ENCODE peak calls at places on chromosomes 13 and 19, in ten cellular contexts. J, C, P, V, Z, L, G, H, U and X are unnamed samples.

GRCh38 chr19:50431343-50432220 is 1.1 kb upstream of the MYBPC2 start:
- DNase-seq in J (peak), P (peak), L (peak), C (peak), G (peak), H (peak), Z (peak), U (peak), V (peak), X (peak)

GRCh38 chr19:46413262-46414031 is at the start of gene CCDC8:
- DNase-seq in L (peak), J (peak), G (peak), H (peak), C (peak), U (peak), V (no peak), Z (peak), P (peak), X (no peak)

GRCh38 chr13:75372517-75372916 is 109.5 kb downstream of the TBC1D4 start:
- DNase-seq in J (no peak), U (peak), V (no peak), L (no peak), H (peak), G (peak), C (no peak), Z (no peak), P (peak), X (peak)

GRCh38 chr19:39325778-39326680 is 5.4 kb upstream of the LRFN1 start:
- DNase-seq in H (no peak), P (peak), U (peak), L (no peak), C (no peak), J (no peak), Z (no peak), G (no peak), V (no peak), X (no peak)

GRCh38 chr19:40743926-40744325 is 6.4 kb downstream of the ACTMAP start:
- DNase-seq in J (no peak), Z (no peak), G (no peak), L (no peak), H (no peak), U (no peak), P (no peak), C (no peak), V (no peak), X (no peak)

GRCh38 chr19:17409990-17410389 is 4.6 kb upstream of the BST2 start:
- DNase-seq in U (no peak), L (no peak), H (no peak), P (peak), V (no peak), G (no peak), Z (no peak), J (no peak), C (no peak), X (no peak)

GRCh38 chr13:19601749-19602725 is 31.4 kb upstream of the MPHOSPH8 start:
- DNase-seq in H (peak), V (no peak), P (peak), U (no peak), G (peak), J (peak), L (peak), C (no peak), Z (no peak), X (peak)

GRCh38 chr13:92188574-92188973 is 790.2 kb downstream of the GPC5 start:
- DNase-seq in V (no peak), Z (no peak), G (no peak), L (no peak), H (no peak), U (no peak), J (no peak), C (no peak), P (no peak), X (no peak)

GRCh38 chr13:73341748-73342147 is 282.9 kb downstream of the KLF5 start:
- DNase-seq in H (no peak), P (peak), J (peak), C (no peak), U (peak), V (no peak), G (no peak), Z (no peak), L (no peak), X (no peak)

GRCh38 chr13:38688674-38689073 is 1.8 kb downstream of the FREM2 start:
- DNase-seq in L (no peak), P (no peak), G (no peak), U (no peak), C (no peak), V (no peak), Z (no peak), H (no peak), J (no peak), X (no peak)

GRCh38 chr13:39602614-39603366 is at the start of gene LHFPL6:
- DNase-seq in U (peak), V (peak), P (peak), H (peak), C (peak), L (peak), J (peak), G (peak), Z (peak), X (peak)

GRCh38 chr13:25267715-25268114 is 19.6 kb downstream of the MTMR6 start:
- DNase-seq in Z (no peak), H (no peak), C (no peak), J (peak), U (no peak), P (peak), V (no peak), L (no peak), G (no peak), X (no peak)

GRCh38 chr19:16850133-16850532 is 20.9 kb downstream of the SIN3B start:
- DNase-seq in Z (no peak), J (peak), H (no peak), U (no peak), C (peak), G (no peak), P (peak), V (no peak), L (no peak), X (no peak)

GRCh38 chr19:44723952-44724319 is 24.6 kb upstream of the BCL3 start:
- DNase-seq in Z (peak), L (peak), C (peak), V (peak), U (peak), P (peak), J (peak), H (peak), G (peak), X (peak)

GRCh38 chr13:28568286-28568685 is 73.4 kb upstream of the FLT1 start:
- DNase-seq in C (peak), J (peak), G (peak), H (no peak), Z (no peak), P (peak), U (no peak), V (peak), L (peak), X (no peak)

GRCh38 chr13:112726018-112726767 is 36.4 kb downstream of the ATP11A start:
- DNase-seq in G (no peak), L (no peak), J (no peak), V (no peak), C (no peak), H (no peak), U (no peak), Z (no peak), P (no peak), X (no peak)

GRCh38 chr13:20105161-20105689 is 55.6 kb downstream of the GJA3 start:
- DNase-seq in J (no peak), L (no peak), P (no peak), C (no peak), U (no peak), V (no peak), G (no peak), H (no peak), Z (no peak), X (no peak)

GRCh38 chr19:14450168-14450874 is 17.2 kb downstream of the PKN1 start:
- DNase-seq in J (no peak), G (peak), H (no peak), L (no peak), U (peak), P (no peak), C (no peak), Z (no peak), V (no peak), X (peak)

GRCh38 chr13:92719868-92720267 is 506.7 kb upstream of the GPC6 start:
- DNase-seq in H (no peak), J (no peak), C (no peak), P (no peak), L (no peak), U (no peak), V (no peak), G (no peak), Z (no peak), X (no peak)

GRCh38 chr19:52206481-52206880 is 16.6 kb downstream of the PPP2R1A start:
- DNase-seq in P (no peak), Z (no peak), U (no peak), C (no peak), J (no peak), V (no peak), L (no peak), H (no peak), G (no peak), X (no peak)

DNA sequence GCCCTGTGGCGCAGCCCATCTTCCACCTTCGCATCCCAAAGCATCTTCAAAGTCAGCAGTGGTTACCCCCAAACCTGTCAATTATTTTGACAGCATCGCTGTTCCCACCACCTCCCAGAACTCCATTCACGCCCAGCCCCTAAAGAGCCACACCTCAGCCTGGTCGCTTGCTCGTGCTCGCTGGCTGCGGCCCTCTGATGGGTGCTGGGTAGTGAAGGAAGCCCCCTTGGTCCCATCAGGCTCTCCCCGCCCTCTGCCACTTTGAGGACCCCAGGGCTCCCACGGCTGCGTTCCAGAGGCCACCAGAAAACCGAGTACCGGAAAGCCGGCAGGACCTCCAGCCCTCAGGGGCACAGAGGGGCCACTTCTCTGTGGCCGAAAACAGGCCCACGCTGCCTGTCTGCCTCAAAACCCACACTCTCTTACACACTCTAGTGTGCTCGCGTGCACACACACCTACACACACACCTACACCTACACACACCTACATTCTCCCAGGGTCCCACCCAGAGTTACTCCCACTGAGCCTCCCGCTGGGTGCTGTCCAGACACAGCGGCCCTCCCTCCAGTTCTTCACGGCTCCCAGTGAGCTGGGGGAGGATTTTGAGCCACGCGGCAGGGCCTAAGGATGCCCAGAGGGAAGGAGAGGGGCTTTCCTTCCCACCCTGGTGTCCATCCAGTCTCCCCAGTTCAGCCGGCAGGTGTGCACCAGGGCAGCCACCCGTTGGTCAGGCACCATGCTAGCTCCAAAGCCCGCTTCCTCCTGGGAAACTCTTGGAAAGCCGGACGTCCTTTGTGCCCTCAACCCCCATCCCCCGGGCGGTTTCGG is 1.9 kb downstream of the VSTM2B start:
- DNase-seq in L (no peak), G (no peak), U (no peak), Z (no peak), V (no peak), H (peak), J (no peak), C (no peak), P (no peak), X (no peak)
- TF ChIP-seq CTCF in L (no peak), G (no peak), U (no peak), Z (no peak), V (no peak), H (peak), J (no peak), C (no peak), P (no peak), X (no peak)

DNA sequence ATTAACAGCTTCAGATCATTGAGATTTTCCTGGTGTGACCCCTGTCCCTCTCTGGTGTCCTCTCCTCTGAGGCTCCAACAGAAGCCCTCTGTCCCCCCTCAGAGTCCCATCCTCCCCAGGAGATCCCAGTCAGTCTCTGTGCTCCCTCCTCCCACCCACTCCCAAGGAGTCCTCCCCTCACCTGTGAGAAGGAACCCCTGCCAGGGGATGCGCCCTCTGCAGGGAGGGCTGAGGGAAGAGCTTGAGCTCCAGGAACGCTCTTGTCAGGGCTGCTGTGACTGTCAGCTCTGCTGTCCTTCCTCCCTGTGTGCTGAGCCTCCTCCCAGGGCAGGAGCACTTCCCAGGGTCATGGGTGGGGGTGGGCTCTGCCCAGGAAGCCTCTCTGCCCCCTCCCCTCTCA is 33.2 kb downstream of the CEACAM8 start:
- DNase-seq in Z (no peak), H (no peak), U (no peak), V (no peak), G (no peak), L (no peak), J (no peak), P (no peak), C (no peak), X (no peak)
- TF ChIP-seq CTCF in Z (no peak), H (no peak), U (peak), V (no peak), G (no peak), L (no peak), J (no peak), P (no peak), C (no peak), X (no peak)

GRCh38 chr19:31274266-31274963 is 74.8 kb downstream of the TSHZ3 start:
- DNase-seq in U (no peak), C (no peak), P (no peak), H (no peak), Z (peak), V (no peak), G (no peak), L (no peak), J (no peak), X (no peak)
- TF ChIP-seq CTCF in U (no peak), C (no peak), P (no peak), H (no peak), Z (no peak), V (no peak), G (no peak), L (no peak), J (no peak), X (no peak)

DNA sequence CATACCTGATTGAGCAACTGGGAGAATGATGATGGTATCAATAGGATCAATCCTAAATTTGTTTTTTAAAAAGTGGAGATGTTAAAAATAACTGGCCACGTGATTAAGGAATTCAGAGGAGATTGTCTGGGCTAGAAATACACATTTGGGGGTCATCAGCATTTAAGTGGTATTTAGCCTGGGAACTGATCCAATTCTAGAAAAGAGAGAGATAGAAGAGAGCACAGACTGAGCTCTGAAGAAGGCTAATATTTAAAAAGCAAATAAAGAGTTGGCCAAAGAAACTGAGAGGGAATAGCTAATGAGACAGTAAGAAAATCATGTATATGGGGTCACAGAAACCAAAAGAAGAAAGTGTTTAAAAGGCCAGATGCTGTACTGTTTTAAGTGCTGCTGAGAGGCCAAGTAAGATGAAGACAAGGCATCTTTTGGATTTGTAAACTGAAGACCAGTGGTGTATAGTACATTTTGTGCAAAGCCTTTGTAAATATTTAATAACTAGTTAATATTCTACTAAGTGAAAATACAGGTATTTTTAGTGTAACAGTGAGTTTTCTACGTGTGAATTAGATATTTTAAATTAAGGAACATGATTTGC is 40.2 kb downstream of the UBL3 start:
- DNase-seq in G (no peak), Z (no peak), P (no peak), H (no peak), U (no peak), C (no peak), L (no peak), J (peak), V (no peak), X (no peak)
- TF ChIP-seq CTCF in G (no peak), Z (no peak), P (no peak), H (no peak), U (no peak), C (no peak), L (no peak), J (no peak), V (no peak), X (no peak)

GRCh38 chr19:11452814-11453335 is 17.4 kb downstream of the PRKCSH start:
- DNase-seq in C (no peak), P (no peak), H (no peak), L (no peak), G (no peak), J (no peak), U (no peak), V (no peak), Z (no peak), X (no peak)
- TF ChIP-seq CTCF in C (no peak), P (no peak), H (no peak), L (no peak), G (no peak), J (no peak), U (no peak), V (no peak), Z (no peak), X (no peak)

GRCh38 chr13:30581582-30581981 is 36.1 kb upstream of the USPL1 start:
- DNase-seq in H (no peak), G (peak), Z (no peak), J (no peak), U (no peak), V (no peak), P (no peak), L (no peak), C (no peak), X (peak)
- TF ChIP-seq CTCF in H (peak), G (no peak), Z (no peak), J (no peak), U (peak), V (no peak), P (peak), L (peak), C (peak), X (no peak)